ENCODE peak calls at places on chromosomes 6 and 20, in six cellular contexts. S is T-helper 1 cell, G is HS-5, D is prostate gland, Z is OCI-M1, B is tibial nerve. K is an unnamed sample.

GRCh38 chr6:21953831-21954801 is 342.7 kb downstream of the PRL start:
- DNase-seq in S (no peak), G (no peak), D (peak; percentile 12), Z (peak; percentile 70), B (no peak), K (no peak)

GRCh38 chr6:151617539-151617938 is 123.7 kb downstream of the CCDC170 start:
- DNase-seq in S (no peak), G (no peak), D (no peak), Z (no peak), B (no peak), K (no peak)

GRCh38 chr20:62080249-62080993 is 14.7 kb upstream of the TAF4 start:
- DNase-seq in S (no peak), G (no peak), D (no peak), Z (no peak), B (no peak), K (peak; percentile 12)

GRCh38 chr20:21702553-21703467 is 2.7 kb upstream of the PAX1 start:
- DNase-seq in S (no peak), G (no peak), D (peak; percentile 45), Z (peak; percentile 34), B (no peak), K (no peak)

GRCh38 chr6:43916091-43916923 is 146.3 kb downstream of the VEGFA start:
- DNase-seq in S (no peak), G (no peak), D (no peak), Z (peak; percentile 87), B (no peak), K (no peak)

GRCh38 chr6:39791311-39791710 is 865 bp upstream of the DAAM2 start:
- DNase-seq in S (no peak), G (no peak), D (no peak), Z (no peak), B (no peak), K (no peak)

GRCh38 chr6:149566372-149567193 is at the start of gene GINM1:
- DNase-seq in S (no peak), G (no peak), D (peak; percentile 48), Z (peak; percentile 76), B (peak; percentile 16), K (peak; percentile 91)

GRCh38 chr20:967796-968742 is 34.0 kb downstream of the RSPO4 start:
- DNase-seq in S (no peak), G (no peak), D (no peak), Z (peak; percentile 63), B (no peak), K (peak; percentile 71)

GRCh38 chr20:2137552-2138201 is 36.0 kb downstream of the STK35 start:
- DNase-seq in S (no peak), G (peak; percentile 96), D (no peak), Z (no peak), B (no peak), K (no peak)

GRCh38 chr6:39054577-39055142 is 6.1 kb downstream of the GLP1R start:
- DNase-seq in S (no peak), G (no peak), D (no peak), Z (no peak), B (no peak), K (peak; percentile 56)

GRCh38 chr20:56343861-56344381 is 14.9 kb upstream of the FAM210B start:
- DNase-seq in S (no peak), G (no peak), D (peak; percentile 39), Z (peak; percentile 26), B (no peak), K (no peak)

GRCh38 chr20:36462440-36463211 is 78.7 kb upstream of the MYL9 start:
- DNase-seq in S (no peak), G (peak; percentile 42), D (peak; percentile 22), Z (peak; percentile 51), B (peak; percentile 40), K (no peak)

GRCh38 chr20:1491891-1492642 is 847 bp upstream of the SIRPB2 start:
- DNase-seq in S (no peak), G (no peak), D (no peak), Z (no peak), B (no peak), K (no peak)

GRCh38 chr6:44254957-44255808 is 2.1 kb downstream of the SLC35B2 start:
- DNase-seq in S (no peak), G (no peak), D (no peak), Z (no peak), B (no peak), K (peak; percentile 67)

GRCh38 chr20:14948416-14948815 is 611.0 kb upstream of the FLRT3 start:
- DNase-seq in S (no peak), G (no peak), D (no peak), Z (no peak), B (no peak), K (no peak)

GRCh38 chr20:36314734-36315544 is 8.8 kb downstream of the DLGAP4 start:
- DNase-seq in S (no peak), G (no peak), D (no peak), Z (no peak), B (no peak), K (no peak)

GRCh38 chr20:8223096-8223870 is 91.2 kb downstream of the PLCB1 start:
- DNase-seq in S (no peak), G (peak; percentile 52), D (no peak), Z (no peak), B (no peak), K (no peak)

GRCh38 chr20:35344354-35344837 is 52.2 kb upstream of the FAM83C start:
- DNase-seq in S (no peak), G (peak; percentile 91), D (peak; percentile 31), Z (peak; percentile 93), B (no peak), K (no peak)

GRCh38 chr6:34506718-34507117 is 40.8 kb downstream of the PACSIN1 start:
- DNase-seq in S (no peak), G (no peak), D (no peak), Z (no peak), B (no peak), K (peak; percentile 22)

GRCh38 chr6:151590742-151591141 is 96.9 kb downstream of the CCDC170 start:
- DNase-seq in S (no peak), G (no peak), D (no peak), Z (no peak), B (no peak), K (no peak)

GRCh38 chr20:8512003-8512402 is 379.9 kb downstream of the PLCB1 start:
- DNase-seq in S (no peak), G (no peak), D (no peak), Z (no peak), B (no peak), K (no peak)

GRCh38 chr6:164109770-164110140 is 695.2 kb downstream of the QKI start:
- DNase-seq in S (no peak), G (no peak), D (no peak), Z (peak; percentile 70), B (no peak), K (no peak)

GRCh38 chr6:36463686-36464085 is 20.9 kb downstream of the KCTD20 start:
- DNase-seq in S (no peak), G (peak; percentile 15), D (no peak), Z (no peak), B (no peak), K (no peak)

GRCh38 chr6:141195251-141195832 is 937.4 kb upstream of the GJE1 start:
- DNase-seq in S (no peak), G (no peak), D (no peak), Z (peak; percentile 20), B (no peak), K (no peak)

GRCh38 chr6:167404385-167405049 is 79.6 kb downstream of the TTLL2 start:
- DNase-seq in S (no peak), G (no peak), D (no peak), Z (no peak), B (no peak), K (no peak)

GRCh38 chr20:44586986-44587980 is 4.9 kb downstream of the PKIG start:
- DNase-seq in S (no peak), G (no peak), D (no peak), Z (no peak), B (no peak), K (no peak)

GRCh38 chr6:45589367-45589766 is 211.6 kb upstream of the SUPT3H start:
- DNase-seq in S (no peak), G (no peak), D (no peak), Z (no peak), B (no peak), K (no peak)

GRCh38 chr6:27056615-27057014 is 190.9 kb upstream of the PRSS16 start:
- DNase-seq in S (no peak), G (no peak), D (no peak), Z (no peak), B (no peak), K (no peak)

GRCh38 chr6:41581381-41581991 is 35.3 kb downstream of the FOXP4 start:
- DNase-seq in S (no peak), G (peak; percentile 73), D (no peak), Z (no peak), B (no peak), K (no peak)

GRCh38 chr6:161135695-161136591 is 137.9 kb downstream of the AGPAT4 start:
- DNase-seq in S (no peak), G (no peak), D (no peak), Z (no peak), B (no peak), K (no peak)

GRCh38 chr6:44056392-44057237 is 70.6 kb downstream of the MRPL14 start:
- DNase-seq in S (no peak), G (no peak), D (no peak), Z (no peak), B (no peak), K (no peak)

GRCh38 chr6:112320561-112321300 is 26.4 kb upstream of the RFPL4B start:
- DNase-seq in S (no peak), G (no peak), D (no peak), Z (no peak), B (no peak), K (no peak)

GRCh38 chr6:135722679-135723078 is 128.8 kb upstream of the PDE7B start:
- DNase-seq in S (no peak), G (peak; percentile 82), D (no peak), Z (no peak), B (no peak), K (no peak)

GRCh38 chr6:41655706-41656668 is 17.7 kb downstream of the MDFI start:
- DNase-seq in S (no peak), G (no peak), D (no peak), Z (no peak), B (no peak), K (peak; percentile 84)